ENCODE peak calls at places on chromosomes 7 and 10, in four cellular contexts. One of them, this sample, is unnamed.

GRCh38 chr10:89129850-89130396 is 77.2 kb downstream of the CH25H start:
- DNase-seq in NCI-H510A treated with DMSO at 0.1 percent for 48 hours: no peak
- DNase-seq in AG20443: peak
- DNase-seq in Ammon's horn: peak
- DNase-seq in this sample: no peak

GRCh38 chr7:80218723-80219122 is 84.1 kb downstream of the GNAI1 start:
- DNase-seq in Ammon's horn: no peak
- DNase-seq in AG20443: peak
- DNase-seq in NCI-H510A treated with DMSO at 0.1 percent for 48 hours: no peak
- DNase-seq in this sample: no peak

GRCh38 chr7:121442845-121443244 is 46.7 kb upstream of the FAM3C start:
- DNase-seq in Ammon's horn: no peak
- DNase-seq in NCI-H510A treated with DMSO at 0.1 percent for 48 hours: no peak
- DNase-seq in AG20443: no peak
- DNase-seq in this sample: peak

GRCh38 chr7:95690367-95690947 is 81.9 kb upstream of the DYNC1I1 start:
- DNase-seq in Ammon's horn: peak
- DNase-seq in NCI-H510A treated with DMSO at 0.1 percent for 48 hours: peak
- DNase-seq in AG20443: peak
- DNase-seq in this sample: no peak

GRCh38 chr10:43249151-43249961 is 17.5 kb downstream of the RASGEF1A start:
- DNase-seq in Ammon's horn: no peak
- DNase-seq in NCI-H510A treated with DMSO at 0.1 percent for 48 hours: no peak
- DNase-seq in AG20443: no peak
- DNase-seq in this sample: no peak

GRCh38 chr7:134741901-134742635 is 37.4 kb upstream of the CALD1 start:
- DNase-seq in NCI-H510A treated with DMSO at 0.1 percent for 48 hours: no peak
- DNase-seq in AG20443: peak
- DNase-seq in Ammon's horn: no peak
- DNase-seq in this sample: no peak

GRCh38 chr10:79184141-79184625 is 115.4 kb downstream of the ZMIZ1 start:
- DNase-seq in Ammon's horn: no peak
- DNase-seq in NCI-H510A treated with DMSO at 0.1 percent for 48 hours: peak
- DNase-seq in AG20443: peak
- DNase-seq in this sample: no peak

GRCh38 chr7:99693427-99694200 is 13.8 kb upstream of the CYP3A5 start:
- DNase-seq in NCI-H510A treated with DMSO at 0.1 percent for 48 hours: peak
- DNase-seq in AG20443: no peak
- DNase-seq in Ammon's horn: no peak
- DNase-seq in this sample: peak

GRCh38 chr10:58608826-58609225 is 96.2 kb downstream of the BICC1 start:
- DNase-seq in NCI-H510A treated with DMSO at 0.1 percent for 48 hours: no peak
- DNase-seq in Ammon's horn: no peak
- DNase-seq in AG20443: no peak
- DNase-seq in this sample: no peak

GRCh38 chr7:52502281-52502680 is 533.2 kb upstream of the POM121L12 start:
- DNase-seq in NCI-H510A treated with DMSO at 0.1 percent for 48 hours: no peak
- DNase-seq in Ammon's horn: peak
- DNase-seq in AG20443: no peak
- DNase-seq in this sample: no peak

GRCh38 chr10:93461124-93461806 is 20.9 kb downstream of the MYOF start:
- DNase-seq in AG20443: no peak
- DNase-seq in Ammon's horn: no peak
- DNase-seq in NCI-H510A treated with DMSO at 0.1 percent for 48 hours: peak
- DNase-seq in this sample: no peak

GRCh38 chr10:73857446-73857845 is 16.9 kb downstream of the CAMK2G start:
- DNase-seq in AG20443: peak
- DNase-seq in Ammon's horn: no peak
- DNase-seq in NCI-H510A treated with DMSO at 0.1 percent for 48 hours: no peak
- DNase-seq in this sample: no peak

GRCh38 chr7:8277394-8277982 is 15.5 kb upstream of the ICA1 start:
- DNase-seq in Ammon's horn: no peak
- DNase-seq in AG20443: no peak
- DNase-seq in NCI-H510A treated with DMSO at 0.1 percent for 48 hours: no peak
- DNase-seq in this sample: no peak

GRCh38 chr7:49980414-49980813 is 112.6 kb downstream of the ZPBP start:
- DNase-seq in NCI-H510A treated with DMSO at 0.1 percent for 48 hours: no peak
- DNase-seq in Ammon's horn: no peak
- DNase-seq in AG20443: no peak
- DNase-seq in this sample: no peak

This sample was measured in central memory CD4-positive, alpha-beta T cell.